ENCODE peak calls at places on chromosomes 6 and 20, in five cellular contexts. M, I, K, Y and S are unnamed samples.

GRCh38 chr20:33624399-33624798 is 37.7 kb upstream of the C20orf144 start:
- DNase-seq in K (no peak), M (no peak), Y (no peak), I (no peak), S (no peak)

GRCh38 chr6:159762681-159763293 is 942 bp downstream of the ACAT2 start:
- DNase-seq in Y (no peak), M (no peak), I (no peak), K (no peak), S (no peak)

GRCh38 chr20:40535816-40536215 is 153.2 kb downstream of the MAFB start:
- DNase-seq in M (no peak), K (no peak), I (peak), Y (peak), S (no peak)

GRCh38 chr6:135850882-135851281 is 619 bp upstream of the PDE7B start:
- DNase-seq in K (no peak), Y (no peak), I (no peak), M (peak), S (no peak)

GRCh38 chr6:39926668-39927067 is 7.6 kb downstream of the MOCS1 start:
- DNase-seq in M (no peak), K (no peak), Y (no peak), I (peak), S (no peak)

GRCh38 chr20:62457831-62458230 is 18.0 kb downstream of the GATA5 start:
- DNase-seq in M (no peak), K (no peak), I (no peak), Y (no peak), S (no peak)

GRCh38 chr6:1608976-1609661 is 596 bp upstream of the FOXC1 start:
- DNase-seq in M (no peak), I (no peak), Y (no peak), K (peak), S (no peak)

GRCh38 chr6:105691971-105692370 is 289.1 kb upstream of the PREP start:
- DNase-seq in M (no peak), Y (no peak), K (no peak), I (no peak), S (no peak)

GRCh38 chr6:130574146-130574545 is 208.3 kb downstream of the TMEM200A start:
- DNase-seq in M (no peak), I (no peak), K (no peak), Y (no peak), S (no peak)

GRCh38 chr6:87858440-87858839 is 156.4 kb upstream of the AKIRIN2 start:
- DNase-seq in K (no peak), M (no peak), Y (no peak), I (no peak), S (no peak)

GRCh38 chr6:150596439-150596838 is 3.2 kb upstream of the PLEKHG1 start:
- DNase-seq in Y (no peak), K (no peak), I (no peak), M (no peak), S (no peak)

GRCh38 chr20:32535953-32536823 is 48.9 kb downstream of the NOL4L start:
- DNase-seq in K (no peak), I (no peak), M (peak), Y (no peak), S (peak)

GRCh38 chr6:26286168-26286854 is 78.7 kb upstream of the BTN3A2 start:
- DNase-seq in I (peak), M (no peak), K (peak), Y (peak), S (peak)

GRCh38 chr6:147660334-147661311 is 152.1 kb downstream of the SAMD5 start:
- DNase-seq in Y (no peak), I (no peak), M (no peak), K (no peak), S (no peak)

GRCh38 chr6:146444195-146444594 is 99.4 kb upstream of the RAB32 start:
- DNase-seq in M (no peak), Y (no peak), I (no peak), K (no peak), S (no peak)

GRCh38 chr20:38915355-38915754 is 10.9 kb upstream of the FAM83D start:
- DNase-seq in K (peak), I (no peak), M (no peak), Y (no peak), S (no peak)

GRCh38 chr6:110448846-110449544 is 27.4 kb downstream of the SLC22A16 start:
- DNase-seq in I (peak), Y (no peak), K (no peak), M (no peak), S (no peak)

GRCh38 chr20:63942250-63943006 is 13.8 kb downstream of the UCKL1 start:
- DNase-seq in M (no peak), K (no peak), I (no peak), Y (peak), S (peak)

GRCh38 chr6:63351995-63352586 is 32.3 kb upstream of the LGSN start:
- DNase-seq in M (no peak), Y (peak), K (no peak), I (peak), S (peak)

GRCh38 chr6:44084231-44085014 is 42.8 kb downstream of the MRPL14 start:
- DNase-seq in M (no peak), Y (peak), I (no peak), K (no peak), S (no peak)

GRCh38 chr6:30554404-30554803 is 1.9 kb downstream of the GNL1 start:
- DNase-seq in Y (no peak), M (no peak), I (no peak), K (no peak), S (no peak)

GRCh38 chr6:37354526-37355384 is 972 bp downstream of the RNF8 start:
- DNase-seq in Y (peak), K (peak), M (peak), I (no peak), S (peak)

GRCh38 chr20:334578-334977 is 9.2 kb downstream of the SOX12 start:
- DNase-seq in Y (no peak), M (no peak), I (no peak), K (peak), S (no peak)

GRCh38 chr6:113695506-113695905 is 161.6 kb upstream of the MARCKS start:
- DNase-seq in Y (peak), M (no peak), I (peak), K (no peak), S (no peak)

GRCh38 chr20:63653041-63653973 is at the start of gene STMN3:
- DNase-seq in K (peak), M (peak), I (peak), Y (peak), S (peak)

GRCh38 chr20:14009206-14009605 is 13.9 kb downstream of the MACROD2 start:
- DNase-seq in M (no peak), I (no peak), K (no peak), Y (peak), S (no peak)

GRCh38 chr6:43274916-43275597 is 23.0 kb upstream of the SLC22A7 start:
- DNase-seq in M (no peak), K (no peak), I (no peak), Y (no peak), S (no peak)

GRCh38 chr20:43843096-43843964 is 71.3 kb upstream of the TOX2 start:
- DNase-seq in M (no peak), K (no peak), Y (peak), I (peak), S (no peak)

GRCh38 chr6:56522871-56523270 is 119.8 kb downstream of the DST start:
- DNase-seq in Y (no peak), M (no peak), K (no peak), I (no peak), S (no peak)

GRCh38 chr6:14791525-14791924 is 454.3 kb upstream of the JARID2 start:
- DNase-seq in Y (peak), M (no peak), I (no peak), K (no peak), S (no peak)

DNA sequence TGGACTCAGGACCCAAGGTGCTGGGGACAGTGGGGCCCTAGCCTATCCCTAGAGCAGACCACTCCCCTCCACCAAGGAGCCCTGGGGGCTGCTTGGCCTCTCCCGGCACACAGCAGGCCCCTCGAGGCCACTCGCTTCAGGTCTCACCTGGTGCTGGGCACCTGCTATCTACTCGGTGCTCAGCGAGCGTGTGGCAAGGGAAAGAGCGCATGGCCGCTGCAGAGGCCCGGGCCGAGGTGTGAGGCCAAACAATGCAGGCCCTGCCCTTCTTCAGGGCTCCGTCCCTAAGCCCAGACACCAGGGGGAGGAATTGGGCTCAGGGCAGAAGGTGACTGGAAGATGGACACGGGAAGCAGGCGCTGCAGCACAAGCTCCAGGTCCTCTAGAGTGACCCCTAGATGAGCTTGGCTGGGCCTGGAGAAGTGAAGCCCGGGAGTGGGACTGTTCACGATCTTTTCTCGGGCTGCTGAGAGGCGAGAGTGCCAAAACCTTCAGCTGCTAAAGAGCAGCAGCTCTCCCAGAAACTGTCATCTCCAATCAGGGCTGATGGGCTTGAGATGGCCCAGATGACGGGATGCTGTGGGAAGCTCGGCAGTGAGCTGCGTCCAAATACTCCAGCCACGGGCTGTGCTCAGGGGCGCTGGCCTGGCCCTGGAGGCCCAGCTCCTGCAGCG is 43.9 kb downstream of the APCDD1L start:
- DNase-seq in I (peak), M (no peak), K (no peak), Y (peak), S (no peak)
- H3K4me3 ChIP-seq in I (no peak), M (no peak), K (no peak), Y (no peak), S (no peak)

GRCh38 chr6:89462503-89462902 is 29.6 kb downstream of the ANKRD6 start:
- DNase-seq in I (no peak), Y (no peak), M (no peak), K (no peak), S (no peak)

GRCh38 chr6:89468998-89469397 is 36.0 kb downstream of the ANKRD6 start:
- DNase-seq in M (no peak), Y (no peak), K (no peak), I (no peak), S (no peak)

GRCh38 chr6:89471287-89471867 is 38.4 kb downstream of the ANKRD6 start:
- DNase-seq in K (no peak), I (peak), Y (no peak), M (no peak), S (no peak)

GRCh38 chr6:89464295-89464694 is 31.3 kb downstream of the ANKRD6 start:
- DNase-seq in I (no peak), K (no peak), Y (no peak), M (no peak), S (no peak)

GRCh38 chr6:89467437-89467836 is 34.5 kb downstream of the ANKRD6 start:
- DNase-seq in Y (no peak), K (no peak), M (no peak), I (no peak), S (no peak)
- H3K4me3 ChIP-seq in Y (no peak), K (no peak), M (no peak), I (no peak), S (no peak)

GRCh38 chr6:144007455-144007778 is 642 bp downstream of the PLAGL1 start:
- DNase-seq in Y (no peak), K (no peak), I (no peak), M (no peak), S (no peak)
- H3K4me3 ChIP-seq in Y (peak), K (peak), I (peak), M (peak), S (peak)

DNA sequence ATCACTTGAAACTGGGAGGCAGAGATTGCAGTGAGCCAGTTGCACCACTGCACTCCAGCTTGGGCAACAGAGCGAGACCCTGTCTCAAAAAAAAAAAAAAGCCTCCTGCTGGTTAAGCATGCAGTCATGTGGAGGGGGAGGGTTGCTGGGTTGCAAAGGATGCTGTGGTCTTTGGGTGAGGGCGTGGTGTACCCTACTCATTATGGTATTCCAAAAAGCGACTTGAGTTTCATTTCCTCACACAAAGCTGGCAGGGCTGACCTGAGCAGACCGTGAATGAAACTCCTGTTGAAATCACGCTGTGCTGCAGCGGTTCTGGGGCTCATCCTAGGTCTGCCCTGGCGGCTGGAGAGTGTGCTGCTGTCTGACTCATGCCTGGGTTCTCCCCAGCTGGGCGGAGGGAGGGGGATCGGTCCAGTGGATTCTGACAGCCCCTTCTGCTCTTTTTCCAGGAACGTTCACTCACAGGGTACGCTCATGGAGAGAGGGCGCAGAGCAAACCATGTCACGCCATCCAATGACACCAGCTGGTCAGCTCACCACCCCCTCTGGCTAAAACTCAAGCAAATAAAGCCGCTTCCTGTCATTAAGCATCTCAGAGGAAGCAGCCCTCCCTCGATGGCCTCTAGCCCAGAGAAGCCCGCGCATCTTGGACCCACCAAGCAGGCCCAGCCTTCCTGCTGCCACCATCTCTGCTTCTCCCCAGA is 166.2 kb downstream of the SCML4 start:
- DNase-seq in K (no peak), I (peak), Y (peak), M (no peak), S (peak)
- H3K4me3 ChIP-seq in K (no peak), I (no peak), Y (no peak), M (no peak), S (peak)

DNA sequence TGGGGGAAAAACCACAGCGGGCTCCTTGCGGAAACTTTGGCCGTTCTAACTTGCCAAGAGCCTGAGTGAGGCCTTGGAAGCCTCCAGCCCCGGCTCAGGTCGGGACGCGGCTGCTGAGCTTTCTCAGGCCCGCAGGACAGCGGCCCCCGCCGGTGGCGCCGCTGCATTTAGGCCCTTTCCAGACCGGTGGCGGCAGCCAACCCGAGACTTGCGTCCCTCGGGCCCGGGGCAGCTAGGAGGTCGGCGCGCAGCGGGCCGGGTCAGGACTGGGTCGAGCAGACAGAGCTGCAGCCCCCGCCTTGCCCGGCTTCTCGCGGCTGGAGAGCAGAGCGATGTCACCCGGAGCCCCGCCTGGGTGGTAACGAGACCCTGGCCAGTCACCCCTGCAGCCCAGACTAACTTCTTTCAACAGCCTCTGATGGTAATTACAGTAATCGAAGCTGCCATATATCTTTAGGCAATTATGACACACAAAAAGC is 2.7 kb downstream of the NR2E1 start:
- DNase-seq in K (no peak), M (no peak), I (peak), Y (peak), S (peak)
- H3K4me3 ChIP-seq in K (no peak), M (no peak), I (no peak), Y (no peak), S (no peak)